ENCODE peak calls at places on chromosome 16, in nine cellular contexts. S is activated T-cell treated with anti-CD3 and anti-CD28 coated beads for 4 hours, G is DMS 273 treated with DMSO at 0.1 percent for 48 hours, Q is NCI-H1092 treated with DMSO at 0.1 percent for 48 hours, Z is NCI-H524, K is upper lobe of left lung, N is AML-193, B is EH, C is GM04503. M is an unnamed sample.

GRCh38 chr16:48609453-48610023 is 442 bp downstream of the N4BP1 start:
- DNase-seq in S (peak), G (no peak), Q (peak), Z (peak), K (peak), N (no peak), B (peak), C (no peak), M (peak)

GRCh38 chr16:74309789-74310781 is 13.5 kb downstream of the PSMD7 start:
- DNase-seq in S (no peak), G (peak), Q (peak), Z (peak), K (no peak), N (peak), B (peak), C (no peak), M (peak)

GRCh38 chr16:22265351-22265750 is 31.9 kb upstream of the POLR3E start:
- DNase-seq in S (no peak), G (no peak), Q (no peak), Z (no peak), K (no peak), N (no peak), B (no peak), C (no peak), M (no peak)

GRCh38 chr16:83143788-83144187 is 517.0 kb downstream of the CDH13 start:
- DNase-seq in S (no peak), G (no peak), Q (no peak), Z (no peak), K (no peak), N (no peak), B (peak), C (no peak), M (no peak)

GRCh38 chr16:88370365-88370764 is 12.4 kb upstream of the ZNF469 start:
- DNase-seq in S (no peak), G (no peak), Q (no peak), Z (no peak), K (no peak), N (no peak), B (no peak), C (no peak), M (no peak)

GRCh38 chr16:23974223-23974622 is 138.4 kb downstream of the PRKCB start:
- DNase-seq in S (no peak), G (no peak), Q (no peak), Z (no peak), K (no peak), N (no peak), B (no peak), C (no peak), M (no peak)

GRCh38 chr16:88705076-88705684 is 1.0 kb downstream of the RNF166 start:
- DNase-seq in S (no peak), G (no peak), Q (no peak), Z (no peak), K (peak), N (peak), B (peak), C (peak), M (no peak)

GRCh38 chr16:49158029-49158642 is 123.5 kb downstream of the CBLN1 start:
- DNase-seq in S (no peak), G (no peak), Q (no peak), Z (no peak), K (no peak), N (peak), B (peak), C (no peak), M (no peak)

GRCh38 chr16:72989203-72989991 is 58.5 kb downstream of the ZFHX3 start:
- DNase-seq in S (no peak), G (peak), Q (no peak), Z (no peak), K (no peak), N (no peak), B (peak), C (peak), M (no peak)

GRCh38 chr16:27526169-27526568 is 23.5 kb downstream of the GTF3C1 start:
- DNase-seq in S (no peak), G (peak), Q (no peak), Z (peak), K (no peak), N (no peak), B (no peak), C (no peak), M (peak)

GRCh38 chr16:68762996-68763756 is 26.1 kb downstream of the CDH1 start:
- DNase-seq in S (no peak), G (no peak), Q (no peak), Z (no peak), K (no peak), N (no peak), B (peak), C (peak), M (no peak)

GRCh38 chr16:66908116-66908515 is 10.6 kb downstream of the CDH16 start:
- DNase-seq in S (no peak), G (no peak), Q (no peak), Z (no peak), K (no peak), N (no peak), B (no peak), C (no peak), M (no peak)

GRCh38 chr16:52569296-52569695 is 22.4 kb upstream of the TOX3 start:
- DNase-seq in S (no peak), G (no peak), Q (peak), Z (no peak), K (no peak), N (no peak), B (no peak), C (no peak), M (peak)

GRCh38 chr16:1991135-1991551 is 1.4 kb downstream of the SYNGR3 start:
- DNase-seq in S (no peak), G (no peak), Q (no peak), Z (no peak), K (peak), N (no peak), B (no peak), C (no peak), M (no peak)

GRCh38 chr16:75138636-75139035 is 9.7 kb upstream of the ZFP1 start:
- DNase-seq in S (no peak), G (no peak), Q (no peak), Z (no peak), K (no peak), N (no peak), B (peak), C (no peak), M (no peak)

GRCh38 chr16:48353565-48354163 is 31.5 kb downstream of the SIAH1 start:
- DNase-seq in S (peak), G (peak), Q (peak), Z (peak), K (no peak), N (peak), B (peak), C (no peak), M (peak)